ENCODE peak calls at places on chromosomes 13 and 19, in five cellular contexts. One of them, this sample, is unnamed.

GRCh38 chr13:48783181-48783630 is 129.5 kb downstream of the CYSLTR2 start:
- DNase-seq in fibroblast of the aortic adventitia: peak
- DNase-seq in tibial artery: peak
- DNase-seq in hepatocyte: peak
- DNase-seq in OCI-LY7: no peak
- DNase-seq in this sample: no peak

GRCh38 chr13:94657167-94657566 is 55.2 kb downstream of the SOX21 start:
- DNase-seq in fibroblast of the aortic adventitia: no peak
- DNase-seq in tibial artery: no peak
- DNase-seq in hepatocyte: no peak
- DNase-seq in OCI-LY7: no peak
- DNase-seq in this sample: no peak

GRCh38 chr19:45800009-45800553 is 7.4 kb upstream of the DMWD start:
- DNase-seq in fibroblast of the aortic adventitia: peak
- DNase-seq in tibial artery: no peak
- DNase-seq in hepatocyte: no peak
- DNase-seq in OCI-LY7: no peak
- DNase-seq in this sample: no peak

GRCh38 chr19:1840541-1841115 is 7.7 kb downstream of the REXO1 start:
- DNase-seq in fibroblast of the aortic adventitia: no peak
- DNase-seq in tibial artery: no peak
- DNase-seq in hepatocyte: no peak
- DNase-seq in OCI-LY7: no peak
- DNase-seq in this sample: no peak

GRCh38 chr13:77492982-77493381 is 42.5 kb upstream of the SCEL start:
- DNase-seq in fibroblast of the aortic adventitia: peak
- DNase-seq in tibial artery: no peak
- DNase-seq in hepatocyte: peak
- DNase-seq in OCI-LY7: peak
- DNase-seq in this sample: no peak

GRCh38 chr19:17327654-17328516 is 6.8 kb downstream of the ANO8 start:
- DNase-seq in fibroblast of the aortic adventitia: no peak
- DNase-seq in tibial artery: no peak
- DNase-seq in hepatocyte: peak
- DNase-seq in OCI-LY7: no peak
- DNase-seq in this sample: no peak

GRCh38 chr13:99686157-99686572 is 184.9 kb downstream of the TM9SF2 start:
- DNase-seq in fibroblast of the aortic adventitia: peak
- DNase-seq in tibial artery: no peak
- DNase-seq in hepatocyte: peak
- DNase-seq in OCI-LY7: no peak
- DNase-seq in this sample: no peak

GRCh38 chr13:32255744-32256120 is 59.4 kb downstream of the ZAR1L start:
- DNase-seq in fibroblast of the aortic adventitia: no peak
- DNase-seq in tibial artery: no peak
- DNase-seq in hepatocyte: peak
- DNase-seq in OCI-LY7: no peak
- DNase-seq in this sample: no peak

GRCh38 chr13:48412881-48413351 is at the start of gene LPAR6:
- DNase-seq in fibroblast of the aortic adventitia: peak
- DNase-seq in tibial artery: no peak
- DNase-seq in hepatocyte: peak
- DNase-seq in OCI-LY7: no peak
- DNase-seq in this sample: no peak

GRCh38 chr19:42069619-42070293 is at the start of gene GRIK5:
- DNase-seq in fibroblast of the aortic adventitia: no peak
- DNase-seq in tibial artery: no peak
- DNase-seq in hepatocyte: peak
- DNase-seq in OCI-LY7: no peak
- DNase-seq in this sample: no peak

GRCh38 chr13:100608906-100609305 is 20.3 kb upstream of the GGACT start:
- DNase-seq in fibroblast of the aortic adventitia: peak
- DNase-seq in tibial artery: no peak
- DNase-seq in hepatocyte: peak
- DNase-seq in OCI-LY7: no peak
- DNase-seq in this sample: no peak

GRCh38 chr19:53872762-53873161 is 5.1 kb downstream of the MYADM start:
- DNase-seq in fibroblast of the aortic adventitia: no peak
- DNase-seq in tibial artery: no peak
- DNase-seq in hepatocyte: no peak
- DNase-seq in OCI-LY7: no peak
- DNase-seq in this sample: no peak

GRCh38 chr19:54388001-54388802 is 23.5 kb upstream of the LAIR1 start:
- DNase-seq in fibroblast of the aortic adventitia: no peak
- DNase-seq in tibial artery: peak
- DNase-seq in hepatocyte: no peak
- DNase-seq in OCI-LY7: peak
- DNase-seq in this sample: no peak

GRCh38 chr13:36531746-36532486 is 99.6 kb downstream of the CCNA1 start:
- DNase-seq in fibroblast of the aortic adventitia: peak
- DNase-seq in tibial artery: no peak
- DNase-seq in hepatocyte: no peak
- DNase-seq in OCI-LY7: no peak
- DNase-seq in this sample: no peak

GRCh38 chr13:110358381-110358780 is 51.3 kb downstream of the COL4A2 start:
- DNase-seq in fibroblast of the aortic adventitia: no peak
- DNase-seq in tibial artery: no peak
- DNase-seq in hepatocyte: no peak
- DNase-seq in OCI-LY7: no peak
- DNase-seq in this sample: no peak

GRCh38 chr13:113145911-113146598 is 12.4 kb upstream of the PROZ start:
- DNase-seq in fibroblast of the aortic adventitia: no peak
- DNase-seq in tibial artery: no peak
- DNase-seq in hepatocyte: no peak
- DNase-seq in OCI-LY7: no peak
- DNase-seq in this sample: no peak

GRCh38 chr19:20558011-20558410 is 7.6 kb downstream of the ZNF737 start:
- DNase-seq in fibroblast of the aortic adventitia: no peak
- DNase-seq in tibial artery: no peak
- DNase-seq in hepatocyte: no peak
- DNase-seq in OCI-LY7: no peak
- DNase-seq in this sample: no peak

GRCh38 chr13:110280996-110281688 is 25.8 kb downstream of the COL4A1 start:
- DNase-seq in fibroblast of the aortic adventitia: no peak
- DNase-seq in tibial artery: peak
- DNase-seq in hepatocyte: no peak
- DNase-seq in OCI-LY7: no peak
- DNase-seq in this sample: no peak

GRCh38 chr13:48144413-48145035 is 49.6 kb upstream of the MED4 start:
- DNase-seq in fibroblast of the aortic adventitia: peak
- DNase-seq in tibial artery: peak
- DNase-seq in hepatocyte: no peak
- DNase-seq in OCI-LY7: peak
- DNase-seq in this sample: no peak

GRCh38 chr19:50695251-50696064 is 24.1 kb downstream of the SHANK1 start:
- DNase-seq in fibroblast of the aortic adventitia: no peak
- DNase-seq in tibial artery: no peak
- DNase-seq in hepatocyte: peak
- DNase-seq in OCI-LY7: no peak
- DNase-seq in this sample: no peak

GRCh38 chr13:53499551-53499950 is 470.9 kb downstream of the OLFM4 start:
- DNase-seq in fibroblast of the aortic adventitia: no peak
- DNase-seq in tibial artery: no peak
- DNase-seq in hepatocyte: no peak
- DNase-seq in OCI-LY7: no peak
- DNase-seq in this sample: no peak

GRCh38 chr19:49338691-49339363 is 3.6 kb downstream of the CD37 start:
- DNase-seq in fibroblast of the aortic adventitia: no peak
- DNase-seq in tibial artery: peak
- DNase-seq in hepatocyte: peak
- DNase-seq in OCI-LY7: peak
- DNase-seq in this sample: no peak

GRCh38 chr19:8161135-8161646 is 11.8 kb upstream of the FBN3 start:
- DNase-seq in fibroblast of the aortic adventitia: peak
- DNase-seq in tibial artery: no peak
- DNase-seq in hepatocyte: no peak
- DNase-seq in OCI-LY7: peak
- DNase-seq in this sample: no peak

GRCh38 chr19:7534531-7534980 is 961 bp upstream of the PNPLA6 start:
- DNase-seq in fibroblast of the aortic adventitia: peak
- DNase-seq in tibial artery: peak
- DNase-seq in hepatocyte: peak
- DNase-seq in OCI-LY7: peak
- DNase-seq in this sample: peak

GRCh38 chr13:44780586-44781280 is 204.6 kb upstream of the TSC22D1 start:
- DNase-seq in fibroblast of the aortic adventitia: no peak
- DNase-seq in tibial artery: no peak
- DNase-seq in hepatocyte: no peak
- DNase-seq in OCI-LY7: no peak
- DNase-seq in this sample: no peak

GRCh38 chr13:114131581-114132418 is 623 bp downstream of the RASA3 start:
- DNase-seq in fibroblast of the aortic adventitia: peak
- DNase-seq in tibial artery: no peak
- DNase-seq in hepatocyte: no peak
- DNase-seq in OCI-LY7: no peak
- DNase-seq in this sample: no peak

GRCh38 chr13:82758056-82758455 is 1124.2 kb downstream of the SLITRK1 start:
- DNase-seq in fibroblast of the aortic adventitia: peak
- DNase-seq in tibial artery: no peak
- DNase-seq in hepatocyte: peak
- DNase-seq in OCI-LY7: no peak
- DNase-seq in this sample: no peak

GRCh38 chr13:109191422-109191821 is 562.0 kb downstream of the MYO16 start:
- DNase-seq in fibroblast of the aortic adventitia: no peak
- DNase-seq in tibial artery: no peak
- DNase-seq in hepatocyte: no peak
- DNase-seq in OCI-LY7: no peak
- DNase-seq in this sample: no peak

GRCh38 chr19:58218899-58219298 is 9.8 kb upstream of the ZNF544 start:
- DNase-seq in fibroblast of the aortic adventitia: no peak
- DNase-seq in tibial artery: no peak
- DNase-seq in hepatocyte: no peak
- DNase-seq in OCI-LY7: peak
- DNase-seq in this sample: no peak

GRCh38 chr13:114226699-114227323 is 7.9 kb upstream of the CDC16 start:
- DNase-seq in fibroblast of the aortic adventitia: peak
- DNase-seq in tibial artery: peak
- DNase-seq in hepatocyte: peak
- DNase-seq in OCI-LY7: peak
- DNase-seq in this sample: no peak

GRCh38 chr13:85093808-85094207 is 705.4 kb downstream of the SLITRK6 start:
- DNase-seq in fibroblast of the aortic adventitia: no peak
- DNase-seq in tibial artery: no peak
- DNase-seq in hepatocyte: peak
- DNase-seq in OCI-LY7: no peak
- DNase-seq in this sample: no peak

GRCh38 chr13:86591862-86592261 is 792.6 kb upstream of the SLITRK6 start:
- DNase-seq in fibroblast of the aortic adventitia: peak
- DNase-seq in tibial artery: no peak
- DNase-seq in hepatocyte: no peak
- DNase-seq in OCI-LY7: no peak
- DNase-seq in this sample: no peak

GRCh38 chr13:59680429-59681024 is 483.2 kb downstream of the DIAPH3 start:
- DNase-seq in fibroblast of the aortic adventitia: peak
- DNase-seq in tibial artery: no peak
- DNase-seq in hepatocyte: no peak
- DNase-seq in OCI-LY7: peak
- DNase-seq in this sample: no peak

GRCh38 chr13:70253834-70254233 is 145.6 kb upstream of the KLHL1 start:
- DNase-seq in fibroblast of the aortic adventitia: no peak
- DNase-seq in tibial artery: no peak
- DNase-seq in hepatocyte: no peak
- DNase-seq in OCI-LY7: no peak
- DNase-seq in this sample: peak

GRCh38 chr19:32373614-32374295 is 28.3 kb downstream of the ZNF507 start:
- DNase-seq in fibroblast of the aortic adventitia: peak
- DNase-seq in tibial artery: peak
- DNase-seq in hepatocyte: peak
- DNase-seq in OCI-LY7: no peak
- DNase-seq in this sample: peak

GRCh38 chr13:50843256-50844043 is at the start of gene DLEU7:
- DNase-seq in fibroblast of the aortic adventitia: no peak
- DNase-seq in tibial artery: no peak
- DNase-seq in hepatocyte: peak
- DNase-seq in OCI-LY7: no peak
- DNase-seq in this sample: no peak
- H3K4me3 ChIP-seq in fibroblast of the aortic adventitia: no peak
- H3K4me3 ChIP-seq in tibial artery: no peak
- H3K4me3 ChIP-seq in hepatocyte: peak
- H3K4me3 ChIP-seq in OCI-LY7: no peak
- H3K4me3 ChIP-seq in this sample: peak

GRCh38 chr19:10120538-10121198 is 969 bp upstream of the EIF3G start:
- DNase-seq in fibroblast of the aortic adventitia: peak
- DNase-seq in tibial artery: peak
- DNase-seq in hepatocyte: no peak
- DNase-seq in OCI-LY7: no peak
- DNase-seq in this sample: no peak
- H3K4me3 ChIP-seq in fibroblast of the aortic adventitia: peak
- H3K4me3 ChIP-seq in tibial artery: peak
- H3K4me3 ChIP-seq in hepatocyte: no peak
- H3K4me3 ChIP-seq in OCI-LY7: no peak
- H3K4me3 ChIP-seq in this sample: no peak

DNA sequence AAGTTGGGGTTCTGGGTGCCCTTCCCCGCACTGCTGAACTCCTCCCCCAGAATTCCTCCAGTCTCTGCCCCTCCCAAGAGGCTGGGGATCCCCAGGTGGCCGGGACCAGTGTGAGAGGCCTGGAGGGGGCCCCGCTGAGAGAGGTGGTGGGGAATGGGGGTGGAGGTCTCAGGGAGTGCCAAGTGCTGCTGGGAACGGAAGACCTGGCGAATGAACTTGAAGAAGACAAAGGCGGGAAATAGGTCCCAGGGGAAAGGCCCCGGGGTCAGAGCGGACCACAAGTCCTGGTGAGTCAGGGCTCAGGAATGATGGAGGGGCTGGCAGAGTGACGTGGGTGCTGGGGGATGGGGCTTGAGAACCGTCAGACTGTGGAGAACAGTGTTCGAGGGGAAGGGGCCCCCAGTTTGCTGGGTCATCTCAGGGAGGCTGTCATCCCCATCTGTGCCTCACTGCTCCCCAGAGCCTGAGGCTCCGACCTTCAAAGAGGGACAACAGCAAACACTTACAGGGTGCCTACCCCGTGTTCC is 15.8 kb upstream of the SEMA6B start:
- DNase-seq in fibroblast of the aortic adventitia: peak
- DNase-seq in tibial artery: peak
- DNase-seq in hepatocyte: peak
- DNase-seq in OCI-LY7: no peak
- DNase-seq in this sample: peak
- H3K4me3 ChIP-seq in fibroblast of the aortic adventitia: no peak
- H3K4me3 ChIP-seq in tibial artery: no peak
- H3K4me3 ChIP-seq in hepatocyte: no peak
- H3K4me3 ChIP-seq in OCI-LY7: no peak
- H3K4me3 ChIP-seq in this sample: no peak

GRCh38 chr13:39452834-39453233 is 150.2 kb downstream of the LHFPL6 start:
- DNase-seq in fibroblast of the aortic adventitia: no peak
- DNase-seq in tibial artery: no peak
- DNase-seq in hepatocyte: no peak
- DNase-seq in OCI-LY7: no peak
- DNase-seq in this sample: no peak
- H3K4me3 ChIP-seq in fibroblast of the aortic adventitia: no peak
- H3K4me3 ChIP-seq in tibial artery: no peak
- H3K4me3 ChIP-seq in hepatocyte: no peak
- H3K4me3 ChIP-seq in OCI-LY7: no peak
- H3K4me3 ChIP-seq in this sample: no peak

GRCh38 chr19:11087870-11088507 is 1.3 kb upstream of the LDLR start:
- DNase-seq in fibroblast of the aortic adventitia: no peak
- DNase-seq in tibial artery: no peak
- DNase-seq in hepatocyte: no peak
- DNase-seq in OCI-LY7: no peak
- DNase-seq in this sample: no peak
- H3K4me3 ChIP-seq in fibroblast of the aortic adventitia: no peak
- H3K4me3 ChIP-seq in tibial artery: no peak
- H3K4me3 ChIP-seq in hepatocyte: no peak
- H3K4me3 ChIP-seq in OCI-LY7: no peak
- H3K4me3 ChIP-seq in this sample: no peak